ENCODE peak calls at places on chromosomes 3 and 15, in six cellular contexts. C, W, G, D, F and L are unnamed samples.

GRCh38 chr15:60972301-60972700 is 256.8 kb downstream of the RORA start:
- DNase-seq in C (no peak), W (no peak), G (no peak), D (no peak), F (peak), L (no peak)

GRCh38 chr15:70679919-70680231 is 83.5 kb downstream of the UACA start:
- DNase-seq in C (no peak), W (no peak), G (no peak), D (no peak), F (no peak), L (no peak)

GRCh38 chr3:122458992-122459391 is 43.1 kb upstream of the WDR5B start:
- DNase-seq in C (peak), W (peak), G (no peak), D (no peak), F (peak), L (peak)

GRCh38 chr3:109356442-109357155 is 19.3 kb upstream of the DPPA4 start:
- DNase-seq in C (no peak), W (no peak), G (no peak), D (no peak), F (no peak), L (no peak)

GRCh38 chr3:80688814-80689213 is 921.0 kb upstream of the ROBO1 start:
- DNase-seq in C (peak), W (peak), G (peak), D (no peak), F (peak), L (peak)

GRCh38 chr3:15151166-15151565 is 52.2 kb upstream of the RBSN start:
- DNase-seq in C (peak), W (no peak), G (no peak), D (no peak), F (no peak), L (peak)

GRCh38 chr3:129482721-129483120 is 42.7 kb downstream of the IFT122 start:
- DNase-seq in C (no peak), W (peak), G (no peak), D (no peak), F (no peak), L (peak)

GRCh38 chr3:167489571-167489970 is 15.7 kb upstream of the SERPINI2 start:
- DNase-seq in C (no peak), W (no peak), G (no peak), D (no peak), F (no peak), L (no peak)

GRCh38 chr3:140203510-140203909 is 268.5 kb downstream of the CLSTN2 start:
- DNase-seq in C (no peak), W (no peak), G (no peak), D (no peak), F (no peak), L (no peak)

GRCh38 chr15:100889359-100890058 is 9.9 kb downstream of the ALDH1A3 start:
- DNase-seq in C (no peak), W (no peak), G (no peak), D (no peak), F (peak), L (no peak)

GRCh38 chr3:173742491-173742890 is 344.9 kb downstream of the NLGN1 start:
- DNase-seq in C (no peak), W (no peak), G (no peak), D (no peak), F (peak), L (no peak)

GRCh38 chr3:132573657-132574260 is 23.3 kb upstream of the ACKR4 start:
- DNase-seq in C (no peak), W (no peak), G (no peak), D (no peak), F (no peak), L (no peak)

GRCh38 chr3:17175187-17175839 is 290.6 kb downstream of the PLCL2 start:
- DNase-seq in C (no peak), W (no peak), G (no peak), D (no peak), F (no peak), L (no peak)

GRCh38 chr15:40392986-40393948 is 10.7 kb downstream of the KNSTRN start:
- DNase-seq in C (no peak), W (no peak), G (no peak), D (no peak), F (no peak), L (no peak)

GRCh38 chr15:51751687-51752683 is 588 bp downstream of the TMOD2 start:
- DNase-seq in C (peak), W (peak), G (no peak), D (no peak), F (peak), L (peak)

GRCh38 chr3:120170223-120170622 is 76.0 kb upstream of the GSK3B start:
- DNase-seq in C (peak), W (no peak), G (no peak), D (no peak), F (no peak), L (no peak)

GRCh38 chr15:22796079-22796478 is 9.6 kb downstream of the NIPA1 start:
- DNase-seq in C (no peak), W (no peak), G (no peak), D (no peak), F (no peak), L (no peak)

GRCh38 chr15:65787260-65787659 is 4.8 kb downstream of the DENND4A start:
- DNase-seq in C (no peak), W (no peak), G (no peak), D (no peak), F (no peak), L (no peak)

GRCh38 chr15:52228928-52229327 is 37.7 kb upstream of the GNB5 start:
- DNase-seq in C (peak), W (peak), G (peak), D (no peak), F (no peak), L (no peak)

GRCh38 chr3:52793702-52794611 is 639 bp upstream of the ITIH3 start:
- DNase-seq in C (no peak), W (no peak), G (peak), D (no peak), F (no peak), L (no peak)
- TF ChIP-seq POLR2A in C (no peak), W (no peak), G (no peak), D (no peak), F (no peak), L (no peak)

GRCh38 chr3:61736506-61736905 is 175.1 kb downstream of the PTPRG start:
- DNase-seq in C (no peak), W (no peak), G (no peak), D (no peak), F (no peak), L (no peak)

GRCh38 chr3:61734980-61735731 is 173.8 kb downstream of the PTPRG start:
- DNase-seq in C (no peak), W (no peak), G (no peak), D (no peak), F (no peak), L (no peak)

GRCh38 chr3:61730577-61731231 is 169.3 kb downstream of the PTPRG start:
- DNase-seq in C (no peak), W (no peak), G (no peak), D (no peak), F (no peak), L (no peak)

GRCh38 chr3:61733000-61733399 is 171.6 kb downstream of the PTPRG start:
- DNase-seq in C (no peak), W (no peak), G (no peak), D (no peak), F (no peak), L (no peak)

DNA sequence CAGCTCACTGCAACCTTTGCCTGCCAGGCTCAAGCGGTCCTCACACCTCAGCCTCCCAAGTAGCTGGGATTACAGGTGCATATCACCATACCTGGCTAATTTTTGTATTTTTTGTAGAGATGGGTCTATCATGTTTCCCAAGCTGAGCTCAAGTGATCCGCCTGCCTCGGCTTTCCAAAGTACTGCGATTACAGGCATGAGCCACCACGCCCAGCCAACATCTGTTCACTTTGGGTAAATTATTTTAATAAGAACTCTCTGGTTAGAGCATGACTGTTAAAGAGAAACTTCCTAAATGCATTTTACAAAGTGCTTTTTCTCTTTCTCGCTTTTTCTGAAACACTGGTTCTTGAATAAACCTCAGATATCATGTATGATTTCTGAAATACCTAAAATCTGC is 172.5 kb downstream of the PTPRG start:
- DNase-seq in C (no peak), W (no peak), G (no peak), D (no peak), F (no peak), L (no peak)
- TF ChIP-seq MAX in C (no peak), W (no peak), G (no peak), D (no peak), F (no peak), L (no peak)

DNA sequence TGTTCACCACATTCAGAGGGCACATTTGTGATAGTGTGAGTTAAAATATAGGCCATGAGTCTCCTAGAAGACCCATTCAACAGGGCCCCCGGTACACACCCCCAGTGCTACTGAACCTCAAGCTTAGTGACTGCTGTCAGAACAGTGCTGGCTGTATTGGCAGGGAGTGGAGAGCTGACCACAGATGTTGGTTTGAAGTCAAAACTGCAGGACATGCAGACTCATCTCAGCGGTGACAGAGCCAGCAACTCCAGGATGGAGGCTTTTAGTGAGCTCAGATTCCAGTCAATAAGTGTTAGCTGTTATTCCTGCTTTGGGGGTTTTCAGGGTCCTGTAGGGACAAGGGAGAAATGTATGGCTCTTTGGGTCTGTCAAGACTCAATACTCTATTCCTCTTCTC is 29.1 kb downstream of the PRR20G start:
- DNase-seq in C (no peak), W (no peak), G (no peak), D (no peak), F (no peak), L (no peak)
- TF ChIP-seq MYC in C (no peak), W (no peak), G (no peak), D (no peak), F (no peak), L (no peak)

GRCh38 chr3:111164621-111165020 is 93.0 kb downstream of the NECTIN3 start:
- DNase-seq in C (no peak), W (no peak), G (no peak), D (no peak), F (no peak), L (no peak)

GRCh38 chr3:111165411-111165810 is 93.8 kb downstream of the NECTIN3 start:
- DNase-seq in C (no peak), W (no peak), G (no peak), D (no peak), F (no peak), L (no peak)
- TF ChIP-seq POLR2A in C (no peak), W (no peak), G (no peak), D (no peak), F (no peak), L (no peak)